ENCODE peak calls at places on chromosomes 3 and 15, in five cellular contexts. C is A549, D is SK-N-SH, H is HepG2, N is K562. T is an unnamed sample.

GRCh38 chr3:126034481-126035361 is 49.2 kb downstream of the SLC41A3 start:
- DNase-seq in C (no peak), D (peak), H (no peak), N (no peak), T (no peak)

GRCh38 chr15:60044636-60045273 is 40.6 kb downstream of the FOXB1 start:
- DNase-seq in C (no peak), D (no peak), H (no peak), N (no peak), T (no peak)

GRCh38 chr3:194374930-194375329 is 5.4 kb upstream of the LRRC15 start:
- DNase-seq in C (no peak), D (no peak), H (no peak), N (no peak), T (no peak)

GRCh38 chr3:81823882-81824395 is 62.5 kb upstream of the GBE1 start:
- DNase-seq in C (no peak), D (no peak), H (no peak), N (no peak), T (peak)

GRCh38 chr15:25345943-25346342 is 92.9 kb downstream of the UBE3A start:
- DNase-seq in C (no peak), D (peak), H (peak), N (no peak), T (no peak)

GRCh38 chr3:196559826-196560225 is 8.5 kb downstream of the WDR53 start:
- DNase-seq in C (no peak), D (no peak), H (no peak), N (no peak), T (no peak)

GRCh38 chr15:90184786-90185704 is 16.1 kb upstream of the SEMA4B start:
- DNase-seq in C (peak), D (peak), H (peak), N (peak), T (no peak)

GRCh38 chr3:34758630-34759261 is 880.6 kb upstream of the ARPP21 start:
- DNase-seq in C (no peak), D (no peak), H (no peak), N (no peak), T (no peak)

GRCh38 chr3:44906997-44907396 is 32.6 kb downstream of the TGM4 start:
- DNase-seq in C (no peak), D (no peak), H (no peak), N (no peak), T (no peak)

GRCh38 chr15:101115887-101116680 is 135.8 kb downstream of the CHSY1 start:
- DNase-seq in C (no peak), D (no peak), H (no peak), N (no peak), T (no peak)

GRCh38 chr15:45387379-45388007 is 9.1 kb upstream of the GATM start:
- DNase-seq in C (no peak), D (no peak), H (peak), N (no peak), T (no peak)

GRCh38 chr15:56817266-56817665 is 84.0 kb upstream of the ZNF280D start:
- DNase-seq in C (no peak), D (no peak), H (no peak), N (no peak), T (no peak)

GRCh38 chr15:97680606-97681220 is 279.8 kb upstream of the ARRDC4 start:
- DNase-seq in C (no peak), D (no peak), H (no peak), N (no peak), T (no peak)

GRCh38 chr3:185732782-185733181 is 92.1 kb downstream of the IGF2BP2 start:
- DNase-seq in C (no peak), D (no peak), H (peak), N (no peak), T (no peak)

GRCh38 chr3:88059380-88060160 is 515 bp downstream of the ZNF654 start:
- DNase-seq in C (peak), D (peak), H (no peak), N (peak), T (no peak)

GRCh38 chr3:81451140-81451539 is 310.3 kb downstream of the GBE1 start:
- DNase-seq in C (no peak), D (no peak), H (no peak), N (no peak), T (no peak)

GRCh38 chr3:33134026-33134625 is 20.3 kb downstream of the CRTAP start:
- DNase-seq in C (no peak), D (no peak), H (no peak), N (no peak), T (no peak)

GRCh38 chr15:93997071-93997658 is 234.2 kb upstream of the MCTP2 start:
- DNase-seq in C (peak), D (peak), H (peak), N (no peak), T (no peak)

GRCh38 chr3:127951276-127951675 is 36.2 kb downstream of the KBTBD12 start:
- DNase-seq in C (no peak), D (no peak), H (no peak), N (no peak), T (no peak)

GRCh38 chr15:57290826-57291225 is 85.5 kb upstream of the CGNL1 start:
- DNase-seq in C (no peak), D (no peak), H (no peak), N (no peak), T (no peak)

GRCh38 chr3:123024056-123024455 is 3.5 kb downstream of the SEMA5B start:
- DNase-seq in C (no peak), D (no peak), H (no peak), N (no peak), T (no peak)

GRCh38 chr3:194685050-194685722 is 497 bp upstream of the FAM43A start:
- DNase-seq in C (no peak), D (no peak), H (no peak), N (no peak), T (no peak)

GRCh38 chr15:51137024-51137423 is 42.3 kb upstream of the TNFAIP8L3 start:
- DNase-seq in C (no peak), D (no peak), H (no peak), N (no peak), T (no peak)

GRCh38 chr15:41648770-41649169 is 11.4 kb upstream of the MGA start:
- DNase-seq in C (no peak), D (no peak), H (no peak), N (no peak), T (no peak)

GRCh38 chr3:139718415-139718814 is 40.6 kb upstream of the NMNAT3 start:
- DNase-seq in C (peak), D (peak), H (peak), N (no peak), T (no peak)

GRCh38 chr3:127336086-127336485 is 48.2 kb upstream of the PRR20G start:
- DNase-seq in C (no peak), D (no peak), H (no peak), N (no peak), T (no peak)

GRCh38 chr15:70710714-70711113 is 52.6 kb downstream of the UACA start:
- DNase-seq in C (no peak), D (no peak), H (no peak), N (no peak), T (no peak)

GRCh38 chr3:110180733-110181132 is 843.4 kb upstream of the DPPA4 start:
- DNase-seq in C (no peak), D (no peak), H (no peak), N (no peak), T (no peak)

GRCh38 chr3:175346573-175347356 is 487.6 kb downstream of the NAALADL2 start:
- DNase-seq in C (no peak), D (no peak), H (no peak), N (no peak), T (peak)

GRCh38 chr15:75531041-75531450 is 48.1 kb downstream of the PTPN9 start:
- DNase-seq in C (no peak), D (no peak), H (no peak), N (no peak), T (no peak)

GRCh38 chr3:67943546-67943945 is 289.1 kb upstream of the SUCLG2 start:
- DNase-seq in C (no peak), D (no peak), H (no peak), N (no peak), T (no peak)

GRCh38 chr3:30805695-30806094 is 88.8 kb downstream of the GADL1 start:
- DNase-seq in C (no peak), D (no peak), H (no peak), N (no peak), T (no peak)

GRCh38 chr15:93987068-93987467 is 244.3 kb upstream of the MCTP2 start:
- DNase-seq in C (no peak), D (no peak), H (no peak), N (no peak), T (no peak)

GRCh38 chr3:190491533-190492054 is 22.3 kb upstream of the IL1RAP start:
- DNase-seq in C (no peak), D (no peak), H (no peak), N (no peak), T (no peak)

GRCh38 chr3:110265302-110265701 is 806.3 kb upstream of the NECTIN3 start:
- DNase-seq in C (no peak), D (no peak), H (no peak), N (no peak), T (no peak)

GRCh38 chr15:95875141-95875643 is 455.3 kb upstream of the NR2F2 start:
- DNase-seq in C (no peak), D (no peak), H (peak), N (no peak), T (no peak)

GRCh38 chr15:40340740-40341400 is at the start of gene CCDC9B:
- DNase-seq in C (peak), D (peak), H (peak), N (peak), T (no peak)
- TF ChIP-seq MAX in C (peak), D (peak), H (peak), N (no peak), T (no peak)

DNA sequence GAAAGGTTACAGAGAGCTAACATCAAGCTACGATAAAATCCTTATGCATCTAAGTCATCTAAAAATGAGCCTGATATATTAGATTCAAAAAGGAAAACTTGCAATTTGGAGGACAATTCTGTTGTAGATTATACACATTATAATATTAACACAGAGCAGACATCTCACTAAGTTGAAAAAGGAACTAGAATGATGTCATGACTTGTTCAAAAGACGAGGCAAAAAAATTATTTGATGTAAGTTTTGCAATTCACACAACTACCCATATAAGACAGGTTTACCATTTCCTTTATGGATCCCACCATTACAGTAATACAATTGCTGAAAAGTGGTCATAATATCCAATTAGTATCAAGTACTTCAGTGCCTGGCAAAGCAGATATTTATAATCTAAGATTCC is 15.9 kb downstream of the SATB1 start:
- DNase-seq in C (no peak), D (no peak), H (no peak), N (no peak), T (no peak)
- TF ChIP-seq SMC3 in C (no peak), D (no peak), H (no peak), N (no peak), T (no peak)

GRCh38 chr3:149333518-149333859 is at the start of gene TM4SF18:
- DNase-seq in C (no peak), D (no peak), H (no peak), N (no peak), T (no peak)
- TF ChIP-seq MAX in C (no peak), D (no peak), H (no peak), N (no peak), T (no peak)

DNA sequence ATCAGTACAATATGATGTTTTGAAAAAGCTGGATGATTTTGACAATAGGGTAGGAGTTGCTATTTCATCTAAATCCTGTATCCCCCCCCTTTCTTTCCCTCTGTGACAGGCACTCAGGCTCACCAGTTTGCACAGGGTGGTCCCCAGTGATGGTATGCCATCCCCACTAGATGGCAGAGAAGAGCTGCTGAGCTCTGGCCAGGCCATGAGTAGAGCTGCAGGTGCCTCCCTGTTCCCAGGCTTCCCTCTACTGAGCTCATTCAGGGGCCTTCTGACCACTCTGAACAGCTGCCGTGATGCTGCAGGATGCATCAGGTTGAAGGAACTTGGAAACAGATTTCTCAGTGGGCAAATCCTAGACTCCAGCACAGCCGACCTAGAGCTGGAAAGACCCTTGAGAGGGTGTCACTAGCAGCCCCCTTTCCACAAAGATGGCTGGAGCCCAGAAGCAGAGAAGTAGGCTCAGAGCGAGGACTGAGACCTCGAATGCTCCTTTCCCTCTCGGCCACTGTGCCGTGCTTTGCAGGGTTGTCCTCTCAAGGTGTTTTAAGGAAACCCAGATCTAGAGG is 45.1 kb downstream of the EFCAB12 start:
- DNase-seq in C (peak), D (peak), H (peak), N (peak), T (no peak)
- TF ChIP-seq SMC3 in C (peak), D (peak), H (peak), N (peak), T (peak)